ENCODE peak calls at places on chromosomes 1 and 21, in four cellular contexts. One of them, this sample, is unnamed. For H3K9me3 and H3K4me1, the result is how much of the 10 kb centered on the place peaks cover.

GRCh38 chr1:64163972-64164371 is 39.5 kb upstream of the UBE2U start:
- DNase-seq in sigmoid colon: no peak
- DNase-seq in naive thymus-derived CD4-positive, alpha-beta T cell: no peak
- DNase-seq in Panc1: no peak
- DNase-seq in this sample: no peak

GRCh38 chr1:63746129-63746864 is 27.5 kb upstream of the ROR1 start:
- DNase-seq in sigmoid colon: no peak
- DNase-seq in naive thymus-derived CD4-positive, alpha-beta T cell: peak
- DNase-seq in Panc1: no peak
- DNase-seq in this sample: no peak

GRCh38 chr1:27395441-27396195 is 3.2 kb downstream of the GPR3 start:
- DNase-seq in sigmoid colon: peak
- DNase-seq in naive thymus-derived CD4-positive, alpha-beta T cell: peak
- DNase-seq in Panc1: no peak
- DNase-seq in this sample: peak

GRCh38 chr1:10765734-10766478 is 30.5 kb downstream of the CASZ1 start:
- DNase-seq in sigmoid colon: no peak
- DNase-seq in naive thymus-derived CD4-positive, alpha-beta T cell: no peak
- DNase-seq in Panc1: no peak
- DNase-seq in this sample: no peak

GRCh38 chr1:19872190-19872589 is 10.0 kb upstream of the OTUD3 start:
- DNase-seq in sigmoid colon: no peak
- DNase-seq in naive thymus-derived CD4-positive, alpha-beta T cell: no peak
- DNase-seq in Panc1: no peak
- DNase-seq in this sample: no peak

GRCh38 chr1:19338323-19338762 is 26.2 kb downstream of the SLC66A1 start:
- DNase-seq in sigmoid colon: no peak
- DNase-seq in naive thymus-derived CD4-positive, alpha-beta T cell: no peak
- DNase-seq in Panc1: no peak
- DNase-seq in this sample: no peak

GRCh38 chr1:241846862-241847539 is 1.0 kb upstream of the EXO1 start:
- DNase-seq in sigmoid colon: no peak
- DNase-seq in naive thymus-derived CD4-positive, alpha-beta T cell: no peak
- DNase-seq in Panc1: no peak
- DNase-seq in this sample: no peak

GRCh38 chr1:116002781-116003455 is 26.6 kb downstream of the SLC22A15 start:
- DNase-seq in sigmoid colon: no peak
- DNase-seq in naive thymus-derived CD4-positive, alpha-beta T cell: no peak
- DNase-seq in Panc1: no peak
- DNase-seq in this sample: no peak

GRCh38 chr1:110111081-110111480 is 1.2 kb upstream of the UBL4B start:
- DNase-seq in sigmoid colon: no peak
- DNase-seq in naive thymus-derived CD4-positive, alpha-beta T cell: no peak
- DNase-seq in Panc1: no peak
- DNase-seq in this sample: no peak

GRCh38 chr1:63931468-63931867 is 157.7 kb downstream of the ROR1 start:
- DNase-seq in sigmoid colon: no peak
- DNase-seq in naive thymus-derived CD4-positive, alpha-beta T cell: no peak
- DNase-seq in Panc1: no peak
- DNase-seq in this sample: no peak

GRCh38 chr1:222523852-222524251 is 24.1 kb downstream of the HHIPL2 start:
- DNase-seq in sigmoid colon: no peak
- DNase-seq in naive thymus-derived CD4-positive, alpha-beta T cell: no peak
- DNase-seq in Panc1: no peak
- DNase-seq in this sample: no peak

GRCh38 chr1:1161683-1162079 is 12.0 kb upstream of the TTLL10 start:
- DNase-seq in sigmoid colon: no peak
- DNase-seq in naive thymus-derived CD4-positive, alpha-beta T cell: no peak
- DNase-seq in Panc1: no peak
- DNase-seq in this sample: no peak

GRCh38 chr1:3372317-3372716 is 82.1 kb upstream of the ARHGEF16 start:
- DNase-seq in sigmoid colon: no peak
- DNase-seq in naive thymus-derived CD4-positive, alpha-beta T cell: no peak
- DNase-seq in Panc1: no peak
- DNase-seq in this sample: no peak

GRCh38 chr1:30645807-30646206 is 77.6 kb downstream of the MATN1 start:
- DNase-seq in sigmoid colon: no peak
- DNase-seq in naive thymus-derived CD4-positive, alpha-beta T cell: no peak
- DNase-seq in Panc1: peak
- DNase-seq in this sample: no peak

GRCh38 chr21:14270631-14271030 is 54.7 kb downstream of the RBM11 start:
- DNase-seq in sigmoid colon: no peak
- DNase-seq in naive thymus-derived CD4-positive, alpha-beta T cell: no peak
- DNase-seq in Panc1: no peak
- DNase-seq in this sample: no peak

GRCh38 chr1:160078392-160079195 is 2.7 kb upstream of the KCNJ9 start:
- DNase-seq in sigmoid colon: no peak
- DNase-seq in naive thymus-derived CD4-positive, alpha-beta T cell: peak
- DNase-seq in Panc1: no peak
- DNase-seq in this sample: peak

GRCh38 chr1:189658381-189658780 is 819.3 kb downstream of the BRINP3 start:
- DNase-seq in sigmoid colon: no peak
- DNase-seq in naive thymus-derived CD4-positive, alpha-beta T cell: no peak
- DNase-seq in Panc1: no peak
- DNase-seq in this sample: no peak

GRCh38 chr1:147099192-147099591 is 73.1 kb downstream of the PRKAB2 start:
- DNase-seq in sigmoid colon: no peak
- DNase-seq in naive thymus-derived CD4-positive, alpha-beta T cell: no peak
- DNase-seq in Panc1: no peak
- DNase-seq in this sample: no peak

GRCh38 chr1:53330819-53331218 is 2.9 kb upstream of the LRP8 start:
- DNase-seq in sigmoid colon: peak
- DNase-seq in naive thymus-derived CD4-positive, alpha-beta T cell: no peak
- DNase-seq in Panc1: no peak
- DNase-seq in this sample: no peak

GRCh38 chr1:30753660-30754123 is 3.9 kb downstream of the LAPTM5 start:
- DNase-seq in sigmoid colon: no peak
- DNase-seq in naive thymus-derived CD4-positive, alpha-beta T cell: no peak
- DNase-seq in Panc1: no peak
- DNase-seq in this sample: no peak

GRCh38 chr1:46410156-46411009 is 16.3 kb downstream of the FAAH start:
- DNase-seq in sigmoid colon: no peak
- DNase-seq in naive thymus-derived CD4-positive, alpha-beta T cell: no peak
- DNase-seq in Panc1: no peak
- DNase-seq in this sample: no peak

GRCh38 chr1:162391790-162392563 is 10.4 kb downstream of the C1orf226 start:
- DNase-seq in sigmoid colon: no peak
- DNase-seq in naive thymus-derived CD4-positive, alpha-beta T cell: no peak
- DNase-seq in Panc1: peak
- DNase-seq in this sample: no peak

DNA sequence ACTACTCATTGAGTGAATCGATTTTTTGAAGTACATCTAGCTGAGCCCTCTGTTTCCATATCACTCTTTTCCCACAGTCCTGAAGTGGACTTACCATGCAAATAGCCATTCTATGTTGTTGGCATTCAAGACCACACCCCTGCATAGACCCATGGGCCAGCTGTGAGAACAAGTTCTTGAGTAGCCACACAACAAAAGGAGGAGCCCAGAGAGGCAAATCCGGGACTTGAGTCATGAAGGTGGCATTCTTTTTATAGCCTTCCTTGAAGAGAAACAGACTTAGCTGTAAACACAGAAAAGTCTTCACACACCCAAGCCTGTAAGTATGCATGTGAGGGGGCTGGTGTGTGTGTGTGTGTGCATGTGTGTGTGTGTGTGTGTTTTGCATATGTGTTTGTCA is 13.8 kb upstream of the SPRR5 start:
- DNase-seq in sigmoid colon: no peak
- DNase-seq in naive thymus-derived CD4-positive, alpha-beta T cell: no peak
- DNase-seq in Panc1: no peak
- DNase-seq in this sample: no peak
- H3K9me3 ChIP-seq in sigmoid colon: under half
- H3K9me3 ChIP-seq in naive thymus-derived CD4-positive, alpha-beta T cell: under half
- H3K9me3 ChIP-seq in Panc1: under half
- H3K9me3 ChIP-seq in this sample: under half

DNA sequence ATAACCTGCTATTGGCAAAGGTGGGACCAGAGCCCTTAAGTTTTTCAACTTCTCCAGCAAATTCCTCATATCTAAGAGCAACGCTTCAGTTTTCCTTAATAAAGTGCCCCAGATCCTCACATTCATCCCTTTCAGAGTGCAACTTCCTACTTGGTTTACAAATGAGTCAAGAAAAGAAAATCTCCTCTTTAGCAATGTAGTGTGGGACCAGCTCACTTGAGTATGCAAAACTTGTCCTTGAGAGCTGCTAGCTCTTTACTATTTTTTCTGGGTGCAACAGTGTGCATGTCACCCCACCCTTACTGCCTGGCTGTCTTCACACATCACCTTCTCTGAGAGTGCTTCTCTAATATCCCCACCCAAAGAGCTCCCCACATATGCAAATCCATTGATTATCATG is 203.1 kb upstream of the CAMK1G start:
- DNase-seq in sigmoid colon: no peak
- DNase-seq in naive thymus-derived CD4-positive, alpha-beta T cell: no peak
- DNase-seq in Panc1: no peak
- DNase-seq in this sample: no peak
- H3K27ac ChIP-seq in sigmoid colon: no peak
- H3K27ac ChIP-seq in naive thymus-derived CD4-positive, alpha-beta T cell: no peak
- H3K27ac ChIP-seq in Panc1: no peak
- H3K27ac ChIP-seq in this sample: no peak

DNA sequence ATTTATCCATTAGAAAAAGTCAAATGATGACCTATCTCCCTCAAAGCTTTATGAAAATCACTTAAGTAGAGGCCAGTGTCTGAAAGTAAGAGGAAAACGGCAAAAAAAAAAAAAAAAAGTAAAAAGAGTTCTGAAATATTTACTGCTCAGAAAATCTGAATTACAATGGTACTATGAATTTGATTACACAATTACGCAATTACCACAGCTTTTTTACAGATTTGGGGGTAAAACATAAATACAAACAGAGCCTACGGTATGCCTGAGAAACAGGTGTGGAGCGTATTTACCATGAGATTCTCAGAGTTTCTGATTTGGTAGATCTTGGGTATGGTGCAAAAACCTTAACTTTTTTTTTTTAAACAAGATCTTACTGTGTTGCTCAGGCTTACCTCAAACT is 15.9 kb upstream of the FBXO28 start:
- DNase-seq in sigmoid colon: no peak
- DNase-seq in naive thymus-derived CD4-positive, alpha-beta T cell: no peak
- DNase-seq in Panc1: no peak
- DNase-seq in this sample: no peak
- H3K4me1 ChIP-seq in sigmoid colon: under half
- H3K4me1 ChIP-seq in naive thymus-derived CD4-positive, alpha-beta T cell: under half
- H3K4me1 ChIP-seq in Panc1: under half
- H3K4me1 ChIP-seq in this sample: under half

DNA sequence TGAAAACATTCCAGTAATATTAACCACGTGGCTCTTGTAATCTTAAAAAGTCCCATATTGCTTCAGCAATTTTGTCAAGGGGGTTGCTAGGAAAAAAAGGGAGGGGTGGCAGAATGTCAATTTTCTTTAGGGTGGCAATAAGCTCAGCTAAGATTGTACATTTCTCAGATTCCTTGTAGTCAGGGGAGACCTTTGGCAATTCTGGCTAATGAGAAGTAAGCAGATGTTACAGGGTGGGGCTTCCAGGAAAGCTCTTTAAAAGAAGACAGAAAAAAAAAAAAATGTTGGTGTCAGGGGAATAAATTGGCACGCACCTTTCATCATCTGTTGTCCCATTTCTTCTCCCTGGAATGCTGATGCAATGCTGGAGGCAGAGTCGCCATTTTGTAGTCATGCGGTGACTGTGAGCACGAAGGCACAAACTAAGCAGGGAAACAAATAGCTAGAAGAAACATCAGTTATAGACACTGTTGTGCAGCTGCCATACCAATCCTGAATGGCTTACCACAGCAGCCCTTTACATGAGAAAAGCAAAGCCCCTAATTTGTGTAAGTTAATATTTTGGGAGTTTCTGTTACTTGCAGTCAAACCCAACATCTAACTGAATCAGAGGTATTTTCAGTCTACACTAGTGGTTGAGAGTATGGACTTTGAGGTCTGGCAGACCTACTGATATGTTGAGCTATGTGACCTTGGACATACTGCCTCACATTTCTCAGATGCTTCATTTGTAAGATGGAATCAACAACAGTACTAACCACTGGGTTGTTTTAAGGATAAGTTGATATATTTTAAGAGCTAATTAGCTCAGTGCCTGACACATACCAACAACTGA is 56.0 kb upstream of the MRPS6 start:
- DNase-seq in sigmoid colon: no peak
- DNase-seq in naive thymus-derived CD4-positive, alpha-beta T cell: no peak
- DNase-seq in Panc1: no peak
- DNase-seq in this sample: no peak
- H3K9me3 ChIP-seq in sigmoid colon: under half
- H3K9me3 ChIP-seq in naive thymus-derived CD4-positive, alpha-beta T cell: under half
- H3K9me3 ChIP-seq in Panc1: under half
- H3K9me3 ChIP-seq in this sample: under half

GRCh38 chr1:47828965-47829364 is 168.2 kb downstream of the TRABD2B start:
- DNase-seq in sigmoid colon: no peak
- DNase-seq in naive thymus-derived CD4-positive, alpha-beta T cell: no peak
- DNase-seq in Panc1: no peak
- DNase-seq in this sample: no peak
- H3K27ac ChIP-seq in sigmoid colon: no peak
- H3K27ac ChIP-seq in naive thymus-derived CD4-positive, alpha-beta T cell: no peak
- H3K27ac ChIP-seq in Panc1: no peak
- H3K27ac ChIP-seq in this sample: no peak

This sample was measured in effector memory CD4-positive, alpha-beta T cell.